ENCODE peak calls at places on chromosomes 16 and 17, in five cellular contexts. A is HepG2, S is K562, L is SK-N-SH, H is GM12878. I is an unnamed sample.

GRCh38 chr17:4474093-4474492 is 24.6 kb upstream of the SPNS2 start:
- DNase-seq in A (no peak), S (no peak), L (no peak), H (no peak), I (no peak)

GRCh38 chr16:1158456-1159324 is 5.8 kb downstream of the CACNA1H start:
- DNase-seq in A (peak), S (peak), L (peak), H (no peak), I (no peak)

GRCh38 chr17:17082878-17083277 is 40.6 kb downstream of the MPRIP start:
- DNase-seq in A (no peak), S (no peak), L (no peak), H (no peak), I (no peak)

GRCh38 chr17:9386401-9386800 is 189.2 kb downstream of the STX8 start:
- DNase-seq in A (no peak), S (no peak), L (no peak), H (no peak), I (peak)

GRCh38 chr16:89972244-89973234 is 24.0 kb downstream of the DEF8 start:
- DNase-seq in A (peak), S (peak), L (peak), H (no peak), I (peak)

GRCh38 chr17:48160177-48160967 is 52.8 kb downstream of the SNX11 start:
- DNase-seq in A (no peak), S (no peak), L (no peak), H (no peak), I (no peak)

GRCh38 chr17:71527311-71527710 is 593.5 kb upstream of the SOX9 start:
- DNase-seq in A (no peak), S (no peak), L (no peak), H (no peak), I (no peak)

GRCh38 chr17:48127371-48128051 is 19.9 kb downstream of the SNX11 start:
- DNase-seq in A (no peak), S (no peak), L (no peak), H (no peak), I (no peak)

GRCh38 chr17:36602924-36603384 is 1.6 kb downstream of the MRM1 start:
- DNase-seq in A (peak), S (peak), L (peak), H (peak), I (peak)

GRCh38 chr16:11064202-11064540 is 119.8 kb downstream of the CLEC16A start:
- DNase-seq in A (no peak), S (no peak), L (no peak), H (no peak), I (no peak)

GRCh38 chr16:86319871-86320270 is 190.5 kb upstream of the FOXF1 start:
- DNase-seq in A (no peak), S (peak), L (no peak), H (no peak), I (no peak)

GRCh38 chr17:14590458-14591250 is 289.8 kb downstream of the HS3ST3B1 start:
- DNase-seq in A (no peak), S (no peak), L (no peak), H (no peak), I (no peak)

GRCh38 chr16:11050954-11051353 is 106.6 kb downstream of the CLEC16A start:
- DNase-seq in A (no peak), S (no peak), L (no peak), H (no peak), I (peak)

GRCh38 chr16:24497405-24497804 is 42.0 kb upstream of the RBBP6 start:
- DNase-seq in A (no peak), S (no peak), L (no peak), H (no peak), I (no peak)

GRCh38 chr17:33873218-33873617 is 381.9 kb upstream of the CCL2 start:
- DNase-seq in A (no peak), S (no peak), L (no peak), H (no peak), I (no peak)

GRCh38 chr16:75534560-75535205 is 1.2 kb downstream of the CHST5 start:
- DNase-seq in A (no peak), S (no peak), L (no peak), H (no peak), I (no peak)

GRCh38 chr16:77660311-77660710 is 62.0 kb upstream of the NUDT7 start:
- DNase-seq in A (peak), S (peak), L (peak), H (no peak), I (no peak)

GRCh38 chr17:27975146-27976011 is 67.1 kb upstream of the NLK start:
- DNase-seq in A (no peak), S (no peak), L (no peak), H (no peak), I (no peak)

GRCh38 chr17:40346061-40346767 is 18.3 kb downstream of the GJD3 start:
- DNase-seq in A (no peak), S (no peak), L (no peak), H (no peak), I (no peak)

GRCh38 chr17:68460096-68460495 is 2.8 kb upstream of the WIPI1 start:
- DNase-seq in A (no peak), S (no peak), L (no peak), H (no peak), I (no peak)

GRCh38 chr16:72126429-72126765 is 32.8 kb downstream of the DHX38 start:
- DNase-seq in A (peak), S (no peak), L (no peak), H (no peak), I (no peak)

GRCh38 chr17:57927048-57927723 is 28.0 kb downstream of the CUEDC1 start:
- DNase-seq in A (no peak), S (no peak), L (peak), H (no peak), I (no peak)

GRCh38 chr17:38725066-38725465 is 5.1 kb upstream of the CISD3 start:
- DNase-seq in A (no peak), S (no peak), L (peak), H (no peak), I (no peak)

GRCh38 chr17:47802341-47803022 is 19.1 kb downstream of the OSBPL7 start:
- DNase-seq in A (peak), S (peak), L (peak), H (no peak), I (peak)

GRCh38 chr17:44451016-44451415 is 52.2 kb downstream of the GPATCH8 start:
- DNase-seq in A (no peak), S (no peak), L (no peak), H (no peak), I (no peak)

GRCh38 chr17:55414983-55415382 is 6.7 kb downstream of the MMD start:
- DNase-seq in A (no peak), S (no peak), L (no peak), H (no peak), I (no peak)

GRCh38 chr17:3763777-3764170 is 37.2 kb downstream of the ITGAE start:
- DNase-seq in A (no peak), S (no peak), L (no peak), H (no peak), I (no peak)

GRCh38 chr16:47143677-47144558 is at the start of gene NETO2:
- DNase-seq in A (peak), S (peak), L (peak), H (no peak), I (peak)
- TF ChIP-seq GABPA in A (no peak), S (no peak), L (no peak), H (no peak), I (no peak)

GRCh38 chr16:28863929-28864886 is 565 bp downstream of the SH2B1 start:
- DNase-seq in A (no peak), S (peak), L (peak), H (no peak), I (no peak)
- TF ChIP-seq POLR2AphosphoS5 in A (no peak), S (no peak), L (no peak), H (no peak), I (no peak)

GRCh38 chr16:85028638-85029412 is 1.2 kb downstream of the KIAA0513 start:
- DNase-seq in A (no peak), S (no peak), L (no peak), H (no peak), I (no peak)

GRCh38 chr16:85026696-85027095 is 899 bp upstream of the KIAA0513 start:
- DNase-seq in A (no peak), S (no peak), L (no peak), H (no peak), I (no peak)

GRCh38 chr16:85027968-85028637 is 508 bp downstream of the KIAA0513 start:
- DNase-seq in A (no peak), S (no peak), L (no peak), H (no peak), I (no peak)

GRCh38 chr16:85027349-85027967 is at the start of gene KIAA0513:
- DNase-seq in A (peak), S (peak), L (peak), H (peak), I (peak)

DNA sequence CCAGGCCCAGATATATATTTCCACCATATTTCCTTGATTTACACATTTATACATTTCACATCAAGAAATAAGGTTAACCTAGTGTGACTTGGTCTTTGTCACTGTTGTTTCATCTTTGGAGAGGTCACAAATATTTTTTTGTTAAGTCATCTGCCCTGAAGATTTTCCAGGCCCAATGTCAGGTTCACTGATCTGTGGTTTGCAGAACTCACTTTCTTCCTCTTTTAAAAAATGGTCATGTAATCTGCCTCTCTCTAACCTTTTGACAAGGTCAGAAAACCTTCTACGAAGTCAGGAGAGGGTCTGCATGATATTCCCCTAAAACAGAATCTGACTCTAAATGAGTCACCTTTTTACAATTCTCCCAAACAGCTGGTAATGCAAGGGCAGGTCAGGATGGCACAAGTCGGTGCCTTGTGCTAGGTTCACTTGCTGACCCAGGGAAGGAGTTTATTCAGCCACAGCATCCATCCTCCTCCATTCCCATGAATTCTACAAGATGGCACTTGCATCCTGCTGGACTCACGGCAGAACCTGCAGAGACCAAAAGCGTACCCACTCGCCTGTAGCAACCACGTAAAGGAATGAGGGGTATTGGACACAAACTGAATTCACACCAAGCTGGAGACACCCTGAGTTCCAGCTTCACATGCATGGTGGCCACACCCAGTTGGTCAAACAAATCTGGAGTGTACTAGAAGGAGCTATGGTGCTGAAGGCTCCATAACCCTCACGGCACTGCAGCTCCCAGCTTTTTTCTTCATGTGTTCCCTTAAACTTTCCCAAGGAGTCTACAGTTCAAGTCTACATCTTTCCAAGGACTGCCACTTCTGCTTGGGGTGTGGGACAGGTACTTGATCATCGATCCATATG is 1.6 kb upstream of the KIAA0513 start:
- DNase-seq in A (no peak), S (no peak), L (no peak), H (no peak), I (no peak)
- TF ChIP-seq GABPA in A (no peak), S (no peak), L (no peak), H (no peak), I (no peak)

DNA sequence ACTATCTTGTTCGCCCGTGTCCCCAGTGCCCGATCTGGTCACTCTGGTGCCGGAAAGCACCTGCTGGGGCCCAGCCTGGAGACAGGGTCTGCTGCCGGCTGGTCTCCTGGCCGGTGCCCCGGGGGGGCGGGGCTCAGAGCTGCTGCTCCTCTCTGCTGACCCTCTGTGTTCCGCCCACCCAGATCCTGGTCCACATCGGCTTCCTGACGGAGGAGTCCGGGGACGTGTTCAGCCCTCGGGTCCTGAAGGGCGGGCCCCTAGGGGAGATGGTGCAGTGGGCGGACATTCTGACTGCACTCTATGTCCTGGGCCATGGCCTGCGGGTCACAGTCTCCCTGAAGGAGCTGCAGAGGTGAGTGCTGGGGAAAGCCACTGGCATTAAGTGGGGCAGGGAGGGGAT is 37.6 kb downstream of the MGAT5B start:
- DNase-seq in A (no peak), S (no peak), L (no peak), H (no peak), I (no peak)
- TF ChIP-seq POLR2AphosphoS5 in A (no peak), S (no peak), L (no peak), H (no peak), I (no peak)

GRCh38 chr16:30569746-30570325 is 1.7 kb downstream of the ZNF688 start:
- DNase-seq in A (no peak), S (no peak), L (no peak), H (no peak), I (no peak)

GRCh38 chr16:30567160-30567990 is 4.1 kb downstream of the ZNF688 start:
- DNase-seq in A (no peak), S (no peak), L (no peak), H (no peak), I (no peak)

GRCh38 chr16:30566531-30566930 is 5.0 kb downstream of the ZNF688 start:
- DNase-seq in A (no peak), S (no peak), L (no peak), H (no peak), I (no peak)

GRCh38 chr16:30565984-30566383 is 5.5 kb downstream of the ZNF688 start:
- DNase-seq in A (no peak), S (no peak), L (no peak), H (no peak), I (no peak)

DNA sequence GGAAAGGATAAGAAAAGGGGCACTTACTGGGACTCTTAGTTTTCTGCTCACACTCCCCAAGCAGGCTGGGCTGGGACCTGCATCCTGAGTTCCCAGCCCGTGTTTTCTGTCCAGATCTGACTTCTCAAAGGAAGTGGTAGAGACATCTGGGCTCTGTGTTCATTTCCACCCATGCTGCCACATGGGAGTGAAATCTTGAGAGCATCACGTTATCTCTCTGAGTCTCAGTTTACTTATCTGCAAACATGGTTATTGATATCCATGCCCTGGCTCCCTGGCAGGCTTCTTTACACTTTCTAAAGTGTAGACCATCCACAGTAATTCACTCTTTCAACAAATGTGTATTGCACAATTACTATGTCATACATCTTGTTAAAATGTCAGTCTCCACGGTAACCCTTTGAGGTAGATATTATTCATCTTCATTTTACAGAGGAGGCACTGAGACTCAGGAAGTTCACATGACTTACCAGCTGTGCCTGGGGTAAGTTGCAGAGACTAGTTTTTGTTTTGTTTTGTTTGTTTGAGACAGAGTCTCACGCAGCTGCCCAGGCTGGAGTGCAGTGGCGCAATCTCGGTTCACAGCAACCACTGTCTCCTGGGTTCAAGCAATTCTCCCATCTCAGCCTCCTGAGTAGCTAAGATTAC is 3.4 kb downstream of the ZNF688 start:
- DNase-seq in A (peak), S (no peak), L (no peak), H (peak), I (peak)
- TF ChIP-seq GABPA in A (no peak), S (peak), L (no peak), H (no peak), I (no peak)

GRCh38 chr16:16127469-16128116 is 95.7 kb downstream of the ABCC6 start:
- DNase-seq in A (peak), S (peak), L (peak), H (peak), I (peak)
- TF ChIP-seq POLR2AphosphoS5 in A (no peak), S (no peak), L (no peak), H (no peak), I (no peak)

DNA sequence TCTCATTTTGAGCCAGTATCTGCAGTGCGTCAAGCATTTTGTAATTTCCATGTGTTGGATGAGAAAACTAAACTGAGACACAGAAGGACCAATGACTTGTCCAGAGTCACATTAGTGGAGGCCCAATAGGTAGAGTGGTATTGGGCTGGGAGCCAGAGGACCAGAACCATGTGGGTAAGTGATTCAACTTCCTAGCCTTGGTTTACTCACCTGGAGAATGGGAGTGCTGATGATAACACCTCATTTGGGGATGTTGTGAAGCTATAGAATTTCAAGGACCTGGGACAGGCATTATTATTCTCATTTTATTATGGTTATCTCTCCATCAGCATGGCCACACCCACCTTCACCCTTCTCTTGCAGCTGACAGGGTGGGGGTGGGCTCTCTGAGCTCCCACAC is 8.1 kb downstream of the CPNE2 start:
- DNase-seq in A (no peak), S (peak), L (no peak), H (no peak), I (no peak)
- TF ChIP-seq GABPA in A (no peak), S (no peak), L (no peak), H (no peak), I (no peak)

GRCh38 chr16:30429418-30429677 is 482 bp downstream of the DCTPP1 start:
- DNase-seq in A (no peak), S (no peak), L (no peak), H (no peak), I (no peak)
- TF ChIP-seq POLR2AphosphoS5 in A (no peak), S (no peak), L (no peak), H (no peak), I (no peak)